ENCODE peak calls at places on chromosomes 7 and 10, in seven cellular contexts. L is Peyer's patch, E is heart left ventricle, M is HCT116, V is endothelial cell of umbilical vein, J is prostate gland, N is lower leg skin. R is an unnamed sample.

GRCh38 chr7:81514546-81514945 is 255.3 kb downstream of the HGF start:
- DNase-seq in N (no peak), E (no peak), M (no peak), L (no peak), V (no peak), J (no peak), R (no peak)

GRCh38 chr10:118264252-118264651 is 77.9 kb downstream of the FAM204A start:
- DNase-seq in M (no peak), N (no peak), E (no peak), J (no peak), L (no peak), V (no peak), R (no peak)

GRCh38 chr10:94349327-94349726 is 13.4 kb downstream of the NOC3L start:
- DNase-seq in N (no peak), J (no peak), V (no peak), M (no peak), L (no peak), E (no peak), R (no peak)

GRCh38 chr7:41709621-41710020 is 6.7 kb upstream of the INHBA start:
- DNase-seq in L (no peak), E (no peak), J (no peak), N (no peak), M (no peak), V (peak), R (no peak)

GRCh38 chr7:149727541-149728476 is 45.6 kb downstream of the ZNF467 start:
- DNase-seq in M (no peak), N (no peak), V (no peak), J (peak), L (no peak), E (no peak), R (peak)

GRCh38 chr7:13017881-13018280 is 330.4 kb downstream of the ARL4A start:
- DNase-seq in J (no peak), M (peak), N (no peak), V (peak), L (no peak), E (no peak), R (no peak)

GRCh38 chr10:23433710-23434109 is 5.2 kb upstream of the OTUD1 start:
- DNase-seq in J (no peak), M (no peak), L (no peak), E (no peak), V (no peak), N (no peak), R (no peak)

GRCh38 chr7:158273138-158273651 is 314.4 kb downstream of the PTPRN2 start:
- DNase-seq in E (no peak), L (no peak), M (no peak), J (no peak), V (no peak), N (no peak), R (peak)

GRCh38 chr7:14184292-14184864 is 194.9 kb upstream of the ETV1 start:
- DNase-seq in J (no peak), V (no peak), N (no peak), E (no peak), L (no peak), M (no peak), R (no peak)

GRCh38 chr10:125035136-125035535 is 93.2 kb downstream of the ZRANB1 start:
- DNase-seq in J (no peak), V (peak), M (peak), L (no peak), E (no peak), N (no peak), R (no peak)

GRCh38 chr10:103155485-103156085 is 37.5 kb downstream of the NT5C2 start:
- DNase-seq in E (no peak), V (no peak), N (no peak), J (no peak), L (no peak), M (no peak), R (no peak)

GRCh38 chr7:37352974-37353948 is 95.4 kb downstream of the ELMO1 start:
- DNase-seq in L (peak), N (peak), J (no peak), M (peak), V (no peak), E (peak), R (no peak)

GRCh38 chr7:137962491-137962874 is 39.4 kb downstream of the CREB3L2 start:
- DNase-seq in L (no peak), N (no peak), E (no peak), J (no peak), M (no peak), V (no peak), R (no peak)

GRCh38 chr10:132306951-132307751 is 599 bp downstream of the STK32C start:
- DNase-seq in E (peak), L (peak), M (no peak), J (peak), N (no peak), V (no peak), R (peak)

GRCh38 chr10:60955957-60956425 is 12.0 kb upstream of the RHOBTB1 start:
- DNase-seq in J (peak), M (no peak), L (no peak), E (no peak), N (no peak), V (peak), R (no peak)

GRCh38 chr7:82699773-82700186 is 256.2 kb upstream of the CACNA2D1 start:
- DNase-seq in M (peak), V (peak), E (no peak), N (peak), J (peak), L (no peak), R (no peak)

GRCh38 chr7:17101207-17101696 is 197.2 kb upstream of the AHR start:
- DNase-seq in N (no peak), J (no peak), V (no peak), E (no peak), L (no peak), M (no peak), R (no peak)

GRCh38 chr7:157691521-157692155 is 354.8 kb downstream of the DNAJB6 start:
- DNase-seq in V (peak), E (no peak), N (no peak), M (no peak), J (no peak), L (peak), R (peak)

GRCh38 chr7:128916643-128916915 is 6.1 kb upstream of the KCP start:
- DNase-seq in N (no peak), J (no peak), V (no peak), M (no peak), L (no peak), E (no peak), R (peak)

GRCh38 chr7:116527521-116527920 is 2.7 kb downstream of the CAV1 start:
- DNase-seq in V (peak), E (no peak), J (no peak), N (no peak), L (no peak), M (no peak), R (no peak)
- TF ChIP-seq POLR2A in V (no peak), E (no peak), J (no peak), N (no peak), L (no peak), M (no peak), R (no peak)

GRCh38 chr7:143068446-143068845 is 16.3 kb downstream of the OR6V1 start:
- DNase-seq in M (no peak), E (no peak), L (no peak), J (no peak), V (no peak), N (no peak), R (no peak)

GRCh38 chr7:143073556-143073955 is 21.4 kb downstream of the OR6V1 start:
- DNase-seq in M (no peak), E (no peak), V (no peak), N (no peak), L (no peak), J (no peak), R (no peak)

GRCh38 chr7:143074141-143074540 is 22.0 kb downstream of the OR6V1 start:
- DNase-seq in E (no peak), J (no peak), V (no peak), N (no peak), M (no peak), L (no peak), R (no peak)

DNA sequence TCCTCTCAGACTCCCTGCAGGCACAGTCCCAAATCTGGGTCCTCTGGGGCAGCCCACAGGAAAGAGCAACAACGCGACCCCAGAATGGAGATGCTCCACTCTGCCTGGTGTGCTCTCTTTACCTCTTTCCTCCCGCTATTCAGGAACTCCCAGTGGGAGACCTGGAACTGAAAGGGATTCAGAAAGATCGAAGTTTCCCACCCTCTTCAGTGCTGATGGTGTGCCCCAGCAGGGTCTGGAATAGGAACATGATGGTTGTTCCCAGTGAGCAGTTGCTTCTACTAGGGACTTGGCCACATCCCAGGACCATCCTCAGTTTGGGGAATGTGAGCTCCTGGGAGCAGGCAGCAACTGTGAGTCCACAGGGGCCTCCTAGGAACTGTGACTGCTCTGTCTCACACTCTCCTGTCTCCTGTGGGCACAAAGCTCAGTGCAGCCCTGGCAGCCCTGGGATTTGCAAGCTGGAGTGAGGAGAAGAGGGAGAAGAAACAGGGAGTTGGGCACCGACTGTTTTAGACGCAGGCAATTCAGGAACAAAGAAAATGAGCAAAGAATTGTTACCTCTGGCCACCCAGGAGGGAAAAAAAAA is 17.9 kb downstream of the OR6V1 start:
- DNase-seq in N (no peak), M (no peak), V (no peak), E (no peak), L (no peak), J (no peak), R (no peak)
- TF ChIP-seq CTCF in N (no peak), M (no peak), V (no peak), E (no peak), L (no peak), J (no peak), R (no peak)

GRCh38 chr10:75407296-75407715 is 5.7 kb upstream of the ZNF503 start:
- DNase-seq in L (no peak), E (no peak), J (peak), M (no peak), V (no peak), N (no peak), R (no peak)

GRCh38 chr10:75408911-75409885 is 7.6 kb upstream of the ZNF503 start:
- DNase-seq in J (peak), M (no peak), E (peak), L (no peak), N (no peak), V (no peak), R (peak)

GRCh38 chr10:75410135-75410787 is 8.7 kb upstream of the ZNF503 start:
- DNase-seq in E (no peak), J (peak), V (no peak), N (no peak), M (no peak), L (no peak), R (no peak)

GRCh38 chr10:75407716-75408511 is 6.3 kb upstream of the ZNF503 start:
- DNase-seq in L (no peak), M (no peak), J (peak), E (peak), N (no peak), V (no peak), R (no peak)

DNA sequence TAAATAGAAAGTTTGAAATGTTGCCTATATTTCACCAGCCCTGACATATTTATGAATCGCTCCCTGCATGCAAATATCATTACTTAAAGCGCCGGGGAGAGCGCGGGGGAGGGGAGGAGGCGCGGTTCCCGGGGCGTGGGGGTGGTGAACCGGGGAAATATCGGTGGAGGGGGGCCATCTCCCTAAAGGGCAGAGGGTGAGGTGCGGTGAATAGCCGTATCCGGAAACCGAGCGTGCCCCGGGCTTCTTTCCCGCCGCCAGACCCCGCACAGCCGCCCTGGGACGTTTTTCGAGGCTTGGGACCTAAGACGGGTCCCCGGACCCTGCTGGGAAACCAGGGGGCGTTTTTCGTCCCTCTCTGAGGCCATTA is 6.9 kb upstream of the ZNF503 start:
- DNase-seq in L (no peak), N (no peak), V (no peak), J (peak), E (no peak), M (no peak), R (no peak)
- H3K4me3 ChIP-seq in L (peak), N (peak), V (peak), J (peak), E (peak), M (peak), R (peak)

GRCh38 chr10:69318087-69318996 is 40.0 kb downstream of the HK1 start:
- DNase-seq in J (peak), M (peak), N (peak), L (peak), V (peak), E (peak), R (peak)
- TF ChIP-seq POLR2A in J (peak), M (no peak), N (peak), L (peak), V (peak), E (peak), R (peak)

GRCh38 chr10:73060738-73061635 is 35.7 kb downstream of the P4HA1 start:
- DNase-seq in E (no peak), N (no peak), V (peak), J (no peak), L (no peak), M (peak), R (no peak)
- TF ChIP-seq CTCF in E (peak), N (no peak), V (no peak), J (peak), L (peak), M (no peak), R (no peak)

R was measured in sigmoid colon.